ENCODE peak calls at places on chromosomes 13 and 19, in seven cellular contexts. One of them, this sample, is unnamed.

GRCh38 chr13:24747248-24748151 is 16.5 kb upstream of the RNF17 start:
- DNase-seq in lung: no peak
- DNase-seq in fibroblast of mammary gland: no peak
- DNase-seq in activated B cell treated with CpG ODN at 0.5 μM for 24 hours: no peak
- DNase-seq in breast epithelium: no peak
- DNase-seq in A673: peak
- DNase-seq in Calu3: peak
- DNase-seq in this sample: no peak

GRCh38 chr13:21557995-21558394 is 46.0 kb downstream of the MICU2 start:
- DNase-seq in A673: peak
- DNase-seq in lung: no peak
- DNase-seq in Calu3: peak
- DNase-seq in activated B cell treated with CpG ODN at 0.5 μM for 24 hours: no peak
- DNase-seq in breast epithelium: no peak
- DNase-seq in fibroblast of mammary gland: peak
- DNase-seq in this sample: no peak

GRCh38 chr13:95896302-95896701 is 156.9 kb downstream of the UGGT2 start:
- DNase-seq in lung: no peak
- DNase-seq in activated B cell treated with CpG ODN at 0.5 μM for 24 hours: no peak
- DNase-seq in breast epithelium: no peak
- DNase-seq in Calu3: no peak
- DNase-seq in fibroblast of mammary gland: no peak
- DNase-seq in A673: no peak
- DNase-seq in this sample: no peak

GRCh38 chr13:42794572-42795275 is 13.3 kb downstream of the FAM216B start:
- DNase-seq in A673: no peak
- DNase-seq in Calu3: no peak
- DNase-seq in lung: no peak
- DNase-seq in activated B cell treated with CpG ODN at 0.5 μM for 24 hours: no peak
- DNase-seq in breast epithelium: no peak
- DNase-seq in fibroblast of mammary gland: no peak
- DNase-seq in this sample: no peak

GRCh38 chr19:43616954-43617353 is 2.5 kb downstream of the ZNF428 start:
- DNase-seq in Calu3: no peak
- DNase-seq in fibroblast of mammary gland: no peak
- DNase-seq in lung: no peak
- DNase-seq in breast epithelium: no peak
- DNase-seq in A673: no peak
- DNase-seq in activated B cell treated with CpG ODN at 0.5 μM for 24 hours: no peak
- DNase-seq in this sample: no peak

GRCh38 chr13:98022210-98022609 is 68.7 kb downstream of the IPO5 start:
- DNase-seq in breast epithelium: no peak
- DNase-seq in A673: peak
- DNase-seq in Calu3: no peak
- DNase-seq in activated B cell treated with CpG ODN at 0.5 μM for 24 hours: no peak
- DNase-seq in lung: peak
- DNase-seq in fibroblast of mammary gland: peak
- DNase-seq in this sample: peak

GRCh38 chr19:41959056-41960053 is at the start of gene RABAC1:
- DNase-seq in lung: peak
- DNase-seq in activated B cell treated with CpG ODN at 0.5 μM for 24 hours: peak
- DNase-seq in fibroblast of mammary gland: peak
- DNase-seq in Calu3: peak
- DNase-seq in A673: peak
- DNase-seq in breast epithelium: peak
- DNase-seq in this sample: peak

GRCh38 chr19:4455742-4456565 is 1.6 kb downstream of the UBXN6 start:
- DNase-seq in A673: no peak
- DNase-seq in Calu3: no peak
- DNase-seq in activated B cell treated with CpG ODN at 0.5 μM for 24 hours: no peak
- DNase-seq in fibroblast of mammary gland: peak
- DNase-seq in breast epithelium: no peak
- DNase-seq in lung: no peak
- DNase-seq in this sample: peak

GRCh38 chr13:98921786-98922185 is 56.1 kb downstream of the DOCK9 start:
- DNase-seq in fibroblast of mammary gland: no peak
- DNase-seq in breast epithelium: no peak
- DNase-seq in lung: no peak
- DNase-seq in Calu3: no peak
- DNase-seq in A673: no peak
- DNase-seq in activated B cell treated with CpG ODN at 0.5 μM for 24 hours: no peak
- DNase-seq in this sample: peak

GRCh38 chr19:49335071-49335783 is at the start of gene CD37:
- DNase-seq in A673: no peak
- DNase-seq in fibroblast of mammary gland: no peak
- DNase-seq in breast epithelium: peak
- DNase-seq in lung: no peak
- DNase-seq in Calu3: no peak
- DNase-seq in activated B cell treated with CpG ODN at 0.5 μM for 24 hours: peak
- DNase-seq in this sample: no peak

GRCh38 chr13:37531054-37531453 is 67.5 kb downstream of the POSTN start:
- DNase-seq in fibroblast of mammary gland: peak
- DNase-seq in activated B cell treated with CpG ODN at 0.5 μM for 24 hours: no peak
- DNase-seq in Calu3: no peak
- DNase-seq in A673: no peak
- DNase-seq in lung: no peak
- DNase-seq in breast epithelium: no peak
- DNase-seq in this sample: no peak

GRCh38 chr13:37526710-37527446 is 71.7 kb downstream of the POSTN start:
- DNase-seq in Calu3: no peak
- DNase-seq in fibroblast of mammary gland: peak
- DNase-seq in activated B cell treated with CpG ODN at 0.5 μM for 24 hours: no peak
- DNase-seq in A673: no peak
- DNase-seq in breast epithelium: no peak
- DNase-seq in lung: no peak
- DNase-seq in this sample: no peak
- TF ChIP-seq CTCF in Calu3: no peak
- TF ChIP-seq CTCF in fibroblast of mammary gland: no peak
- TF ChIP-seq CTCF in activated B cell treated with CpG ODN at 0.5 μM for 24 hours: no peak
- TF ChIP-seq CTCF in A673: no peak
- TF ChIP-seq CTCF in breast epithelium: no peak
- TF ChIP-seq CTCF in lung: no peak
- TF ChIP-seq CTCF in this sample: no peak

DNA sequence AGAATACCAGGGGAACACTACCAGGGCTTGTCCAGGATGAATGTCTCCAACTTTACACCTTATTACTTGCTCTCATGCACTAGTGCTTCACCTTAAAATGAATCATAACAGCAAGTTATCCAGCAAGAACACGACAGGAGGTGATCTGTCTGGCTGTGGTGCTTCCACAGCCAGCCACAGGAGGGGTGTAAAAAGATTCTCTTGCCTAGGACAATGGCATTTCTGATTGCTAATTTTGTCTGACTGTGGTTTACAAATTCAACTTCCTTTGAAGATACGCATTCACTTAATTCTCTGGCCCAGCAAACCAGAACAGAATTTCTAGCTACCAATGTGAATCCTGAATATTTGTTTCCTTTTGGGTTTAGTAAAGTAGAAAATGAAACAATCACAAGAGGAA is 23.1 kb upstream of the COG3 start:
- DNase-seq in fibroblast of mammary gland: peak
- DNase-seq in lung: no peak
- DNase-seq in Calu3: no peak
- DNase-seq in activated B cell treated with CpG ODN at 0.5 μM for 24 hours: no peak
- DNase-seq in breast epithelium: no peak
- DNase-seq in A673: peak
- DNase-seq in this sample: no peak
- TF ChIP-seq CTCF in fibroblast of mammary gland: peak
- TF ChIP-seq CTCF in lung: no peak
- TF ChIP-seq CTCF in Calu3: no peak
- TF ChIP-seq CTCF in activated B cell treated with CpG ODN at 0.5 μM for 24 hours: no peak
- TF ChIP-seq CTCF in breast epithelium: no peak
- TF ChIP-seq CTCF in A673: peak
- TF ChIP-seq CTCF in this sample: no peak

DNA sequence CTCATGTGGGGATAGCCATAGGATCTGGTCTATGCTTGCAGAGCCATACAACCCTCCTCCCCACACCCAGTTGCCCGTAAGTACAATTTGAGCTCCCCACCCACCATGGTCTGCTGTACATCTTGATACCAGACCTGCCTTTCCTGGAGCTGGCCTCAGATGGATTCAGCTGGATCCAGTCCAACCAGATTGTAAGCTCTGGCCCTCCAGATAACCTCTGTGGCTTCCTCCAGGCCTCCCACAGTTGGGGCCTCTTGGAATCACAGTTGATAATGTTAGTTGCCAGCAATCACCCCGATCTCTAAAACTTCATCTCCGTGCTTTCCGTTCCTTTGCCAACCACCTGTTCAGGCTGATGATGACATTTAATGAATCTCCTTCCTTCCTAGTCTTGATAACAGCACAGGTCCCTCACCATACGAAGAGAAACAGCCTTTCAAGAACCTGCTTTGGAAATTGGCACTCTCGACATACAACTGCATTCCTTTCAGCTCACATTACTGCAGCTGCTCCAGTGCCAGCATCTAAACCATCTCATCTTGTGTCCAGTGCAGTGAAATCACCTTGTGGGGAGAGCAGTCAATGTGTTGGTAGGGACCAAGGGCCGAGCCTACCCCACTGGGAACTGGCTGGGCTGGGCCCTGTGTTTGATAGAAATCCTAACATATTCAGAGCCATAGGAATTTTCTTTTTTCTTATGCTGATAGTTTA is 15.1 kb upstream of the FOXO1 start:
- DNase-seq in fibroblast of mammary gland: no peak
- DNase-seq in activated B cell treated with CpG ODN at 0.5 μM for 24 hours: no peak
- DNase-seq in Calu3: no peak
- DNase-seq in lung: no peak
- DNase-seq in breast epithelium: no peak
- DNase-seq in A673: no peak
- DNase-seq in this sample: no peak
- TF ChIP-seq CTCF in fibroblast of mammary gland: no peak
- TF ChIP-seq CTCF in activated B cell treated with CpG ODN at 0.5 μM for 24 hours: no peak
- TF ChIP-seq CTCF in Calu3: no peak
- TF ChIP-seq CTCF in lung: no peak
- TF ChIP-seq CTCF in breast epithelium: no peak
- TF ChIP-seq CTCF in A673: no peak
- TF ChIP-seq CTCF in this sample: no peak

GRCh38 chr13:111068009-111068350 is 47.1 kb upstream of the ARHGEF7 start:
- DNase-seq in breast epithelium: no peak
- DNase-seq in Calu3: no peak
- DNase-seq in activated B cell treated with CpG ODN at 0.5 μM for 24 hours: no peak
- DNase-seq in A673: no peak
- DNase-seq in lung: no peak
- DNase-seq in fibroblast of mammary gland: no peak
- DNase-seq in this sample: no peak
- TF ChIP-seq CTCF in breast epithelium: no peak
- TF ChIP-seq CTCF in Calu3: no peak
- TF ChIP-seq CTCF in activated B cell treated with CpG ODN at 0.5 μM for 24 hours: no peak
- TF ChIP-seq CTCF in A673: no peak
- TF ChIP-seq CTCF in lung: no peak
- TF ChIP-seq CTCF in fibroblast of mammary gland: no peak
- TF ChIP-seq CTCF in this sample: no peak

This sample was measured in dorsolateral prefrontal cortex.